ENCODE peak calls at places on chromosomes 2 and 18, in six cellular contexts. Z is mammary epithelial cell, V is psoas muscle, K is choroid plexus epithelial cell, G is brain microvascular endothelial cell, N is uterus. F is an unnamed sample.

GRCh38 chr2:219081096-219081495 is 20.4 kb upstream of the IHH start:
- DNase-seq in Z (no peak), V (no peak), K (no peak), G (no peak), N (no peak), F (no peak)

GRCh38 chr2:30222031-30222430 is 9.3 kb upstream of the LBH start:
- DNase-seq in Z (no peak), V (no peak), K (no peak), G (no peak), N (no peak), F (no peak)

GRCh38 chr2:99921903-99922302 is 220.5 kb downstream of the AFF3 start:
- DNase-seq in Z (no peak), V (no peak), K (no peak), G (no peak), N (no peak), F (no peak)

GRCh38 chr2:54073796-54074195 is 41.6 kb upstream of the ACYP2 start:
- DNase-seq in Z (peak; percentile 90), V (no peak), K (peak; percentile 56), G (peak; percentile 35), N (no peak), F (peak; percentile 94)

GRCh38 chr2:134320930-134321329 is 67.1 kb downstream of the MGAT5 start:
- DNase-seq in Z (no peak), V (no peak), K (no peak), G (no peak), N (no peak), F (no peak)

GRCh38 chr2:9547272-9547991 is 8.2 kb downstream of the ADAM17 start:
- DNase-seq in Z (no peak), V (no peak), K (peak; percentile 95), G (peak; percentile 77), N (no peak), F (no peak)

GRCh38 chr2:100662866-100663265 is 100.1 kb downstream of the PDCL3 start:
- DNase-seq in Z (no peak), V (no peak), K (no peak), G (no peak), N (no peak), F (no peak)

GRCh38 chr2:22167256-22167655 is 1043.5 kb downstream of the TDRD15 start:
- DNase-seq in Z (no peak), V (no peak), K (no peak), G (no peak), N (no peak), F (no peak)

GRCh38 chr2:191878576-191879298 is 31.8 kb upstream of the CAVIN2 start:
- DNase-seq in Z (peak; percentile 61), V (no peak), K (peak; percentile 90), G (peak; percentile 59), N (no peak), F (peak; percentile 72)

GRCh38 chr2:54298511-54298910 is 42.5 kb upstream of the TSPYL6 start:
- DNase-seq in Z (no peak), V (no peak), K (no peak), G (no peak), N (no peak), F (no peak)

GRCh38 chr2:232586943-232587342 is 36.5 kb downstream of the EIF4E2 start:
- DNase-seq in Z (no peak), V (no peak), K (no peak), G (no peak), N (no peak), F (no peak)

GRCh38 chr2:149409506-149409905 is 79.1 kb downstream of the LYPD6 start:
- DNase-seq in Z (no peak), V (no peak), K (no peak), G (no peak), N (no peak), F (no peak)

GRCh38 chr2:46335966-46336436 is 38.8 kb downstream of the EPAS1 start:
- DNase-seq in Z (no peak), V (no peak), K (no peak), G (no peak), N (no peak), F (no peak)
- H3K4me3 ChIP-seq in Z (no peak overlapping the region), V (peak overlapping the region; percentile 54), K (peak overlapping the region; percentile 25), G (peak overlapping the region; percentile 31), N (peak overlapping the region; percentile 22), F (no peak overlapping the region)

GRCh38 chr18:6569813-6570212 is 155.1 kb upstream of the L3MBTL4 start:
- DNase-seq in Z (no peak), V (no peak), K (no peak), G (no peak), N (no peak), F (no peak)
- H3K4me3 ChIP-seq in Z (no peak overlapping the region), V (no peak overlapping the region), K (no peak overlapping the region), G (no peak overlapping the region), N (no peak overlapping the region), F (no peak overlapping the region)

GRCh38 chr2:153477641-153478288 is 797 bp downstream of the RPRM start:
- DNase-seq in Z (no peak), V (no peak), K (no peak), G (no peak), N (peak; percentile 18), F (no peak)
- H3K4me3 ChIP-seq in Z (no peak overlapping the region), V (peak overlapping the region; percentile 66), K (no peak overlapping the region), G (peak overlapping the region; percentile 46), N (peak overlapping the region; percentile 49), F (peak overlapping the region; percentile 43)

GRCh38 chr2:130728007-130728454 is 839 bp upstream of the GPR148 start:
- DNase-seq in Z (no peak), V (no peak), K (peak; percentile 5), G (no peak), N (no peak), F (peak; percentile 13)
- H3K4me3 ChIP-seq in Z (peak overlapping the region; percentile 66), V (peak overlapping the region; percentile 65), K (peak overlapping the region; percentile 65), G (peak overlapping the region; percentile 58), N (peak overlapping the region; percentile 43), F (no peak overlapping the region)

GRCh38 chr2:150729495-150729955 is 242.1 kb upstream of the RND3 start:
- DNase-seq in Z (peak; percentile 3), V (no peak), K (no peak), G (no peak), N (no peak), F (peak; percentile 9)

GRCh38 chr2:150733219-150733618 is 245.8 kb upstream of the RND3 start:
- DNase-seq in Z (no peak), V (no peak), K (no peak), G (no peak), N (no peak), F (no peak)

GRCh38 chr2:150735894-150736498 is 248.5 kb upstream of the RND3 start:
- DNase-seq in Z (no peak), V (no peak), K (no peak), G (no peak), N (no peak), F (no peak)

GRCh38 chr2:150732491-150732890 is 245.0 kb upstream of the RND3 start:
- DNase-seq in Z (no peak), V (no peak), K (no peak), G (no peak), N (no peak), F (no peak)

DNA sequence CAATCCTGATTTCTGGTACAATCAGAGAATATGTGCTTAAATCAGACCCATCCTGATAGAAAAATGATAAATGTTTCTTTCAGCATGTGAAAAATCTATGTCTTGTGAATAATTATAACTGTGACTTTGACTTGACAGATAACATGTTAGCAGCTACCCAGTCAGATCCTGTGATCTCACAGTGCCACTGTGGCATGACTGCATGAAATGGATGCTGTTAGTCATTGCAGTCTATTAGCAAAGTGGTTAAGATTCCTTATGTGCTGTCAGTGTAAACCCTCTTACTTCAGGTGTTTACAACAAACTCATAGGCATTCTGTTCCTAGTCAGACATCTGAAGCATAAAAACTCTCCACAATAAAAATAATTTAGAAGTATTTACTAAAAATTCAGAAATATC is 244.6 kb upstream of the RND3 start:
- DNase-seq in Z (peak; percentile 51), V (no peak), K (peak; percentile 43), G (peak; percentile 47), N (no peak), F (peak; percentile 78)
- H3K4me3 ChIP-seq in Z (no peak overlapping the region), V (no peak overlapping the region), K (no peak overlapping the region), G (no peak overlapping the region), N (no peak overlapping the region), F (no peak overlapping the region)